ENCODE peak calls at places on chromosome 12, in eight cellular contexts. One of them, this sample, is unnamed.

GRCh38 chr12:54526800-54527630 is 22.4 kb upstream of the PDE1B start:
- DNase-seq in fibroblast of mammary gland: peak; percentile 50
- DNase-seq in central memory CD4-positive, alpha-beta T cell: no peak
- DNase-seq in choroid plexus epithelial cell: peak; percentile 56
- DNase-seq in Kasumi-1: peak; percentile 47
- DNase-seq in foreskin fibroblast: peak; percentile 65
- DNase-seq in CMK: peak; percentile 21
- DNase-seq in NCI-H2227 treated with DMSO at 0.1 percent for 48 hours: peak; percentile 45
- DNase-seq in this sample: no peak

GRCh38 chr12:42468341-42468821 is 121.2 kb downstream of the PRICKLE1 start:
- DNase-seq in fibroblast of mammary gland: no peak
- DNase-seq in foreskin fibroblast: no peak
- DNase-seq in NCI-H2227 treated with DMSO at 0.1 percent for 48 hours: no peak
- DNase-seq in central memory CD4-positive, alpha-beta T cell: no peak
- DNase-seq in CMK: no peak
- DNase-seq in Kasumi-1: peak; percentile 44
- DNase-seq in choroid plexus epithelial cell: peak; percentile 83
- DNase-seq in this sample: peak; percentile 46

GRCh38 chr12:77354766-77355362 is 289.5 kb upstream of the E2F7 start:
- DNase-seq in foreskin fibroblast: peak; percentile 63
- DNase-seq in Kasumi-1: no peak
- DNase-seq in CMK: no peak
- DNase-seq in choroid plexus epithelial cell: peak; percentile 27
- DNase-seq in fibroblast of mammary gland: peak; percentile 55
- DNase-seq in central memory CD4-positive, alpha-beta T cell: no peak
- DNase-seq in NCI-H2227 treated with DMSO at 0.1 percent for 48 hours: no peak
- DNase-seq in this sample: peak; percentile 25

GRCh38 chr12:53636641-53637040 is 10.5 kb upstream of the ATF7 start:
- DNase-seq in fibroblast of mammary gland: no peak
- DNase-seq in foreskin fibroblast: no peak
- DNase-seq in NCI-H2227 treated with DMSO at 0.1 percent for 48 hours: no peak
- DNase-seq in CMK: no peak
- DNase-seq in central memory CD4-positive, alpha-beta T cell: no peak
- DNase-seq in choroid plexus epithelial cell: no peak
- DNase-seq in Kasumi-1: no peak
- DNase-seq in this sample: no peak

GRCh38 chr12:30440826-30441602 is 254.7 kb downstream of the IPO8 start:
- DNase-seq in CMK: no peak
- DNase-seq in Kasumi-1: peak; percentile 68
- DNase-seq in foreskin fibroblast: peak; percentile 54
- DNase-seq in NCI-H2227 treated with DMSO at 0.1 percent for 48 hours: no peak
- DNase-seq in fibroblast of mammary gland: peak; percentile 46
- DNase-seq in choroid plexus epithelial cell: peak; percentile 72
- DNase-seq in central memory CD4-positive, alpha-beta T cell: no peak
- DNase-seq in this sample: no peak

GRCh38 chr12:69167648-69168165 is 71.7 kb upstream of the CPSF6 start:
- DNase-seq in CMK: no peak
- DNase-seq in Kasumi-1: no peak
- DNase-seq in fibroblast of mammary gland: no peak
- DNase-seq in choroid plexus epithelial cell: no peak
- DNase-seq in NCI-H2227 treated with DMSO at 0.1 percent for 48 hours: no peak
- DNase-seq in central memory CD4-positive, alpha-beta T cell: no peak
- DNase-seq in foreskin fibroblast: no peak
- DNase-seq in this sample: no peak

GRCh38 chr12:114678718-114679117 is 5.3 kb downstream of the TBX3 start:
- DNase-seq in foreskin fibroblast: peak; percentile 56
- DNase-seq in Kasumi-1: no peak
- DNase-seq in CMK: no peak
- DNase-seq in fibroblast of mammary gland: no peak
- DNase-seq in central memory CD4-positive, alpha-beta T cell: no peak
- DNase-seq in NCI-H2227 treated with DMSO at 0.1 percent for 48 hours: no peak
- DNase-seq in choroid plexus epithelial cell: no peak
- DNase-seq in this sample: no peak

GRCh38 chr12:1662761-1663439 is 28.0 kb upstream of the ADIPOR2 start:
- DNase-seq in Kasumi-1: no peak
- DNase-seq in NCI-H2227 treated with DMSO at 0.1 percent for 48 hours: peak; percentile 7
- DNase-seq in fibroblast of mammary gland: peak; percentile 28
- DNase-seq in central memory CD4-positive, alpha-beta T cell: peak; percentile 37
- DNase-seq in choroid plexus epithelial cell: peak; percentile 34
- DNase-seq in foreskin fibroblast: peak; percentile 50
- DNase-seq in CMK: no peak
- DNase-seq in this sample: no peak

GRCh38 chr12:69438539-69438938 is 31.6 kb upstream of the FRS2 start:
- DNase-seq in foreskin fibroblast: no peak
- DNase-seq in CMK: no peak
- DNase-seq in fibroblast of mammary gland: no peak
- DNase-seq in choroid plexus epithelial cell: no peak
- DNase-seq in Kasumi-1: no peak
- DNase-seq in NCI-H2227 treated with DMSO at 0.1 percent for 48 hours: no peak
- DNase-seq in central memory CD4-positive, alpha-beta T cell: no peak
- DNase-seq in this sample: no peak

GRCh38 chr12:129276408-129277042 is 423.2 kb downstream of the GLT1D1 start:
- DNase-seq in central memory CD4-positive, alpha-beta T cell: no peak
- DNase-seq in choroid plexus epithelial cell: no peak
- DNase-seq in foreskin fibroblast: no peak
- DNase-seq in NCI-H2227 treated with DMSO at 0.1 percent for 48 hours: no peak
- DNase-seq in fibroblast of mammary gland: no peak
- DNase-seq in CMK: no peak
- DNase-seq in Kasumi-1: no peak
- DNase-seq in this sample: peak; percentile 10

GRCh38 chr12:52081263-52081733 is 1.8 kb downstream of the SMIM41 start:
- DNase-seq in CMK: no peak
- DNase-seq in central memory CD4-positive, alpha-beta T cell: no peak
- DNase-seq in choroid plexus epithelial cell: no peak
- DNase-seq in NCI-H2227 treated with DMSO at 0.1 percent for 48 hours: no peak
- DNase-seq in Kasumi-1: no peak
- DNase-seq in fibroblast of mammary gland: no peak
- DNase-seq in foreskin fibroblast: no peak
- DNase-seq in this sample: no peak

GRCh38 chr12:92762773-92763172 is 60.0 kb downstream of the PLEKHG7 start:
- DNase-seq in central memory CD4-positive, alpha-beta T cell: no peak
- DNase-seq in foreskin fibroblast: no peak
- DNase-seq in CMK: no peak
- DNase-seq in fibroblast of mammary gland: no peak
- DNase-seq in Kasumi-1: no peak
- DNase-seq in choroid plexus epithelial cell: no peak
- DNase-seq in NCI-H2227 treated with DMSO at 0.1 percent for 48 hours: no peak
- DNase-seq in this sample: no peak